ENCODE peak calls at places on chromosome 19, in five cellular contexts. D, H, K, O and Q are unnamed samples.

GRCh38 chr19:18607222-18608101 is 863 bp upstream of the CRLF1 start:
- DNase-seq in D (peak), H (peak), K (no peak), O (no peak), Q (no peak)

GRCh38 chr19:47778089-47778953 is at the start of gene SELENOW:
- DNase-seq in D (peak), H (peak), K (peak), O (peak), Q (peak)

GRCh38 chr19:2315818-2316353 is 7.9 kb upstream of the LINGO3 start:
- DNase-seq in D (peak), H (no peak), K (peak), O (peak), Q (peak)

GRCh38 chr19:1027953-1028902 is 1.8 kb downstream of the CNN2 start:
- DNase-seq in D (peak), H (peak), K (no peak), O (peak), Q (peak)

GRCh38 chr19:3615524-3616135 is 9.0 kb upstream of the TBXA2R start:
- DNase-seq in D (no peak), H (no peak), K (no peak), O (no peak), Q (peak)

GRCh38 chr19:574658-575526 is 2.5 kb downstream of the BSG start:
- DNase-seq in D (no peak), H (peak), K (no peak), O (peak), Q (peak)

GRCh38 chr19:33554821-33555220 is 33.2 kb upstream of the PEPD start:
- DNase-seq in D (no peak), H (no peak), K (no peak), O (no peak), Q (no peak)

GRCh38 chr19:2044709-2045500 is 6.1 kb downstream of the MKNK2 start:
- DNase-seq in D (peak), H (no peak), K (no peak), O (no peak), Q (no peak)

GRCh38 chr19:2035590-2035991 is 15.5 kb downstream of the MKNK2 start:
- DNase-seq in D (peak), H (no peak), K (no peak), O (no peak), Q (no peak)

GRCh38 chr19:43782311-43782660 is 1.5 kb upstream of the KCNN4 start:
- DNase-seq in D (no peak), H (no peak), K (no peak), O (no peak), Q (no peak)

GRCh38 chr19:35346193-35347052 is 1.3 kb upstream of the FFAR1 start:
- DNase-seq in D (no peak), H (peak), K (no peak), O (no peak), Q (peak)

GRCh38 chr19:53196777-53197396 is 3.7 kb upstream of the ZNF665 start:
- DNase-seq in D (peak), H (peak), K (peak), O (peak), Q (peak)

GRCh38 chr19:14371321-14371821 is 9.9 kb upstream of the ADGRE5 start:
- DNase-seq in D (no peak), H (no peak), K (no peak), O (no peak), Q (no peak)

GRCh38 chr19:29860492-29860891 is 48.7 kb downstream of the CCNE1 start:
- DNase-seq in D (peak), H (no peak), K (no peak), O (no peak), Q (no peak)

GRCh38 chr19:49165865-49166301 is 8.3 kb downstream of the TRPM4 start:
- DNase-seq in D (peak), H (no peak), K (no peak), O (no peak), Q (no peak)

GRCh38 chr19:4369109-4369887 is 25.9 kb downstream of the MPND start:
- DNase-seq in D (peak), H (peak), K (no peak), O (peak), Q (peak)

GRCh38 chr19:19538077-19538764 is at the start of gene CILP2:
- DNase-seq in D (peak), H (peak), K (no peak), O (no peak), Q (no peak)

GRCh38 chr19:5503598-5503997 is 48.4 kb downstream of the ZNRF4 start:
- DNase-seq in D (no peak), H (no peak), K (no peak), O (peak), Q (no peak)

GRCh38 chr19:39310558-39311311 is 9.9 kb downstream of the LRFN1 start:
- DNase-seq in D (no peak), H (no peak), K (no peak), O (no peak), Q (no peak)

GRCh38 chr19:18102916-18103542 is 5.5 kb downstream of the MAST3 start:
- DNase-seq in D (no peak), H (no peak), K (no peak), O (no peak), Q (no peak)

GRCh38 chr19:16337809-16338469 is 13.3 kb downstream of the KLF2 start:
- DNase-seq in D (no peak), H (no peak), K (no peak), O (no peak), Q (no peak)

GRCh38 chr19:19403373-19403901 is 2.0 kb upstream of the GATAD2A start:
- DNase-seq in D (peak), H (no peak), K (no peak), O (peak), Q (no peak)

GRCh38 chr19:51166846-51167490 is 24.9 kb downstream of the SIGLEC7 start:
- DNase-seq in D (no peak), H (no peak), K (no peak), O (no peak), Q (no peak)

GRCh38 chr19:28319208-28319607 is 893.7 kb downstream of the UQCRFS1 start:
- DNase-seq in D (no peak), H (no peak), K (no peak), O (no peak), Q (no peak)

GRCh38 chr19:28329429-28329828 is 883.5 kb downstream of the UQCRFS1 start:
- DNase-seq in D (no peak), H (no peak), K (no peak), O (no peak), Q (no peak)

GRCh38 chr19:28327905-28328304 is 885.0 kb downstream of the UQCRFS1 start:
- DNase-seq in D (no peak), H (no peak), K (no peak), O (no peak), Q (no peak)

GRCh38 chr19:28319918-28320317 is 893.0 kb downstream of the UQCRFS1 start:
- DNase-seq in D (no peak), H (no peak), K (no peak), O (no peak), Q (no peak)

GRCh38 chr19:28324275-28325060 is 888.5 kb downstream of the UQCRFS1 start:
- DNase-seq in D (no peak), H (no peak), K (no peak), O (no peak), Q (no peak)
- TF ChIP-seq CTCF in D (no peak), H (no peak), K (no peak), O (peak), Q (no peak)

GRCh38 chr19:58372311-58373133 is 8.3 kb downstream of the ZNF837 start:
- DNase-seq in D (no peak), H (no peak), K (no peak), O (no peak), Q (no peak)
- TF ChIP-seq CTCF in D (no peak), H (no peak), K (no peak), O (peak), Q (no peak)

GRCh38 chr19:40603719-40604646 is 2.8 kb downstream of the LTBP4 start:
- DNase-seq in D (peak), H (peak), K (peak), O (peak), Q (peak)

GRCh38 chr19:40601061-40601973 is at the start of gene LTBP4:
- DNase-seq in D (peak), H (no peak), K (no peak), O (no peak), Q (peak)

GRCh38 chr19:40604647-40605200 is 3.6 kb downstream of the LTBP4 start:
- DNase-seq in D (no peak), H (no peak), K (no peak), O (no peak), Q (no peak)

GRCh38 chr19:40605201-40605971 is 4.2 kb downstream of the LTBP4 start:
- DNase-seq in D (peak), H (peak), K (peak), O (peak), Q (peak)

GRCh38 chr19:40603071-40603718 is 2.0 kb downstream of the LTBP4 start:
- DNase-seq in D (no peak), H (no peak), K (no peak), O (no peak), Q (no peak)
- TF ChIP-seq CTCF in D (no peak), H (no peak), K (no peak), O (no peak), Q (no peak)

DNA sequence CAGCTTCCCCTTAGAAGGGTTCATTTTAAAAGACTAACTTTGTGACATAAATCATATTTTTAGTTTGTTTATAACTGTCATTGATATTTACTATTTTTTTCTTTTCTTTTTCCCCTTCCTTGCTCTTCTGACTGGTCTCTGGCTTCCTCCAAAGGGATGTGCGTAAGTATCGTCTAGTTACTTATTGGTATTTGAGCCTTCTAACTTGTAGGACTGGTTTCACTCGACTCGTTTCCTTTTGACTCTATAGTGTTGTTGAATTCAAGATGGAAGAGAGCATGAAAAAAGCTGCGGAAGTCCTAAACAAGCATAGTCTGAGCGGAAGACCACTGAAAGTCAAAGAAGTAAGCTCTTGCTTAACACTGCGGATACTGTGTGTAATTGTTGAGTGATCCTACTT is 18.6 kb downstream of the HNRNPM start:
- DNase-seq in D (no peak), H (no peak), K (no peak), O (no peak), Q (no peak)
- TF ChIP-seq CTCF in D (no peak), H (no peak), K (no peak), O (no peak), Q (no peak)